ENCODE peak calls at places on chromosomes 1 and 21, in five cellular contexts. S, Q, W, U and Y are unnamed samples.

GRCh38 chr1:15696956-15697521 is 12.9 kb downstream of the PLEKHM2 start:
- DNase-seq in U (no peak), S (no peak), W (no peak), Q (no peak), Y (no peak)

GRCh38 chr1:26072305-26072704 is 4.9 kb upstream of the TRIM63 start:
- DNase-seq in S (no peak), U (no peak), W (no peak), Q (no peak), Y (no peak)

GRCh38 chr1:223706077-223706988 is 6.0 kb upstream of the CAPN2 start:
- DNase-seq in W (no peak), S (peak; percentile 98), U (no peak), Q (peak; percentile 60), Y (no peak)

GRCh38 chr1:960371-961131 is at the start of gene KLHL17:
- DNase-seq in S (peak; percentile 58), W (no peak), U (no peak), Q (peak; percentile 71), Y (peak; percentile 76)

GRCh38 chr1:161421456-161421855 is 53.8 kb upstream of the CFAP126 start:
- DNase-seq in W (no peak), U (no peak), S (no peak), Q (no peak), Y (no peak)

GRCh38 chr1:45793942-45794604 is 9.3 kb upstream of the MAST2 start:
- DNase-seq in W (peak; percentile 24), Q (no peak), U (no peak), S (no peak), Y (no peak)

GRCh38 chr21:44414291-44415072 is 40.8 kb upstream of the LRRC3 start:
- DNase-seq in W (no peak), Q (no peak), S (no peak), U (no peak), Y (peak; percentile 50)

GRCh38 chr1:47986741-47987140 is 10.4 kb downstream of the TRABD2B start:
- DNase-seq in Q (no peak), S (no peak), W (no peak), U (no peak), Y (no peak)

GRCh38 chr1:231626951-231627614 is 493 bp downstream of the DISC1 start:
- DNase-seq in Q (no peak), S (peak; percentile 37), W (no peak), U (no peak), Y (peak; percentile 88)

GRCh38 chr21:45157932-45158331 is 83.6 kb downstream of the ADARB1 start:
- DNase-seq in S (no peak), Q (no peak), W (peak; percentile 78), U (no peak), Y (no peak)

GRCh38 chr1:58932820-58933598 is 149.2 kb upstream of the JUN start:
- DNase-seq in Q (peak; percentile 98), S (peak; percentile 85), W (peak; percentile 24), U (peak; percentile 71), Y (peak; percentile 23)

GRCh38 chr1:46186076-46186475 is 9.8 kb upstream of the P3R3URF start:
- DNase-seq in S (no peak), U (no peak), W (no peak), Q (no peak), Y (no peak)

GRCh38 chr1:31932491-31933316 is 5.5 kb downstream of the PTP4A2 start:
- DNase-seq in Q (peak; percentile 51), U (no peak), S (no peak), W (no peak), Y (no peak)

GRCh38 chr1:201480231-201481003 is 11.4 kb upstream of the PHLDA3 start:
- DNase-seq in U (no peak), Q (peak; percentile 97), S (peak; percentile 78), W (no peak), Y (peak; percentile 94)

GRCh38 chr1:172005856-172006255 is 164.6 kb downstream of the DNM3 start:
- DNase-seq in U (no peak), W (no peak), S (no peak), Q (peak; percentile 84), Y (no peak)

GRCh38 chr1:45543599-45544417 is 6.8 kb upstream of the AKR1A1 start:
- DNase-seq in W (no peak), U (no peak), Q (no peak), S (no peak), Y (no peak)

GRCh38 chr21:36310016-36310415 is 10.0 kb upstream of the MORC3 start:
- DNase-seq in U (no peak), W (no peak), Q (no peak), S (no peak), Y (no peak)

GRCh38 chr1:161727343-161727924 is 6.1 kb downstream of the FCRLB start:
- DNase-seq in U (no peak), Q (peak; percentile 30), W (no peak), S (peak; percentile 55), Y (no peak)

GRCh38 chr1:27476222-27476621 is 13.7 kb downstream of the WASF2 start:
- DNase-seq in U (no peak), W (no peak), Q (no peak), S (no peak), Y (no peak)

GRCh38 chr1:245589221-245589620 is 434.4 kb downstream of the KIF26B start:
- DNase-seq in W (no peak), U (no peak), Q (no peak), S (no peak), Y (no peak)

GRCh38 chr1:25996966-25997758 is 701 bp downstream of the PAFAH2 start:
- DNase-seq in Q (peak; percentile 30), U (no peak), W (no peak), S (peak; percentile 66), Y (peak; percentile 40)

GRCh38 chr1:201461783-201462441 is 7.1 kb downstream of the PHLDA3 start:
- DNase-seq in Q (peak; percentile 100), U (peak; percentile 71), W (no peak), S (peak; percentile 99), Y (peak; percentile 79)

GRCh38 chr1:24705260-24706073 is 39.8 kb upstream of the CLIC4 start:
- DNase-seq in S (peak; percentile 94), U (peak; percentile 78), Q (peak; percentile 97), W (no peak), Y (peak; percentile 91)

GRCh38 chr1:2468540-2468939 is 7.5 kb upstream of the PLCH2 start:
- DNase-seq in W (no peak), U (no peak), S (no peak), Q (no peak), Y (no peak)

GRCh38 chr21:26835714-26836265 is 9.4 kb downstream of the ADAMTS1 start:
- DNase-seq in U (no peak), W (no peak), Q (peak; percentile 25), S (no peak), Y (no peak)
- H3K4me1 ChIP-seq in U (no peaks in the 10 kb centered on the region), W (peaks cover 28% of the 10 kb centered on the region), Q (peaks cover 20% of the 10 kb centered on the region), S (peaks cover 11% of the 10 kb centered on the region), Y (no peaks in the 10 kb centered on the region)

GRCh38 chr1:73860421-73860950 is 337.5 kb downstream of the LRRIQ3 start:
- DNase-seq in U (no peak), Q (no peak), W (no peak), S (no peak), Y (no peak)

GRCh38 chr1:73859227-73859626 is 338.7 kb downstream of the LRRIQ3 start:
- DNase-seq in Q (peak; percentile 91), U (no peak), W (no peak), S (no peak), Y (no peak)

GRCh38 chr1:73862343-73862742 is 335.6 kb downstream of the LRRIQ3 start:
- DNase-seq in S (no peak), W (no peak), U (no peak), Q (no peak), Y (no peak)
- H3K9me3 ChIP-seq in S (no peaks in the 10 kb centered on the region), W (no peaks in the 10 kb centered on the region), U (no peaks in the 10 kb centered on the region), Q (no peaks in the 10 kb centered on the region), Y (no peaks in the 10 kb centered on the region)

GRCh38 chr1:7561331-7561921 is 209.7 kb upstream of the VAMP3 start:
- DNase-seq in Q (no peak), W (no peak), S (no peak), U (no peak), Y (no peak)
- TF ChIP-seq CTCF in Q (no peak), W (no peak), S (no peak), U (no peak), Y (no peak)

GRCh38 chr1:9866836-9867235 is 43.1 kb upstream of the CLSTN1 start:
- DNase-seq in Q (no peak), W (no peak), U (no peak), S (no peak), Y (no peak)

GRCh38 chr1:9867408-9868243 is 42.4 kb downstream of the CTNNBIP1 start:
- DNase-seq in U (no peak), S (peak; percentile 69), Q (peak; percentile 61), W (peak; percentile 98), Y (peak; percentile 85)

GRCh38 chr1:9869831-9870251 is 40.2 kb downstream of the CTNNBIP1 start:
- DNase-seq in W (no peak), S (no peak), Q (peak; percentile 82), U (no peak), Y (peak; percentile 52)

GRCh38 chr1:9870572-9870971 is 39.5 kb downstream of the CTNNBIP1 start:
- DNase-seq in Q (no peak), W (no peak), U (no peak), S (no peak), Y (no peak)

GRCh38 chr1:9868244-9868590 is 41.9 kb downstream of the CTNNBIP1 start:
- DNase-seq in S (no peak), W (no peak), Q (no peak), U (no peak), Y (no peak)
- H3K4me1 ChIP-seq in S (no peaks in the 10 kb centered on the region), W (no peaks in the 10 kb centered on the region), Q (peaks cover 14% of the 10 kb centered on the region), U (no peaks in the 10 kb centered on the region), Y (no peaks in the 10 kb centered on the region)

GRCh38 chr1:73556270-73556669 is 641.7 kb downstream of the LRRIQ3 start:
- DNase-seq in S (no peak), U (no peak), Q (no peak), W (no peak), Y (no peak)
- H3K9me3 ChIP-seq in S (no peaks in the 10 kb centered on the region), U (no peaks in the 10 kb centered on the region), Q (no peaks in the 10 kb centered on the region), W (no peaks in the 10 kb centered on the region), Y (peaks cover 7% of the 10 kb centered on the region)

GRCh38 chr1:222167896-222168295 is 380.0 kb downstream of the HHIPL2 start:
- DNase-seq in Q (no peak), U (no peak), S (no peak), W (no peak), Y (no peak)

GRCh38 chr1:222168621-222169020 is 379.3 kb downstream of the HHIPL2 start:
- DNase-seq in W (no peak), Q (peak; percentile 30), U (no peak), S (no peak), Y (no peak)

GRCh38 chr1:222167111-222167510 is 380.8 kb downstream of the HHIPL2 start:
- DNase-seq in Q (peak; percentile 100), S (peak; percentile 70), W (no peak), U (peak; percentile 24), Y (peak; percentile 25)

GRCh38 chr1:222165625-222166024 is 382.3 kb downstream of the HHIPL2 start:
- DNase-seq in Q (no peak), W (no peak), U (no peak), S (peak; percentile 43), Y (no peak)

GRCh38 chr1:222171005-222171404 is 376.9 kb downstream of the HHIPL2 start:
- DNase-seq in W (no peak), U (peak; percentile 10), S (peak; percentile 78), Q (peak; percentile 51), Y (no peak)
- TF ChIP-seq CTCF in W (peak; percentile 36), U (peak; percentile 62), S (peak; percentile 57), Q (peak; percentile 71), Y (peak; percentile 29)

GRCh38 chr1:208179850-208180416 is 64.3 kb downstream of the PLXNA2 start:
- DNase-seq in U (no peak), W (no peak), S (no peak), Q (no peak), Y (no peak)
- H3K4me1 ChIP-seq in U (no peaks in the 10 kb centered on the region), W (peaks cover 66% of the 10 kb centered on the region), S (peaks cover 7% of the 10 kb centered on the region), Q (peaks cover 32% of the 10 kb centered on the region), Y (peaks cover 79% of the 10 kb centered on the region)

GRCh38 chr1:152760551-152761190 is 2.8 kb downstream of the KPRP start:
- DNase-seq in W (no peak), U (no peak), S (no peak), Q (no peak), Y (no peak)
- H3K9me3 ChIP-seq in W (no peaks in the 10 kb centered on the region), U (no peaks in the 10 kb centered on the region), S (no peaks in the 10 kb centered on the region), Q (no peaks in the 10 kb centered on the region), Y (no peaks in the 10 kb centered on the region)